ENCODE peak calls at places on chromosomes 2 and 18, in five cellular contexts. E is GM12878, M is WTC11, O is HepG2, Z is K562. U is an unnamed sample.

GRCh38 chr2:160214461-160215055 is 14.5 kb upstream of the ITGB6 start:
- DNase-seq in E (no peak), M (no peak), O (peak; percentile 42), Z (no peak), U (no peak)

GRCh38 chr2:10926191-10926830 is 14.6 kb downstream of the KCNF1 start:
- DNase-seq in E (no peak), M (no peak), O (no peak), Z (no peak), U (no peak)

GRCh38 chr2:105789745-105790466 is 45.2 kb downstream of the NCK2 start:
- DNase-seq in E (peak; percentile 74), M (no peak), O (no peak), Z (no peak), U (no peak)

GRCh38 chr2:210713122-210713521 is 156.7 kb downstream of the CPS1 start:
- DNase-seq in E (no peak), M (no peak), O (no peak), Z (no peak), U (no peak)

GRCh38 chr2:12501469-12502147 is 215.1 kb upstream of the TRIB2 start:
- DNase-seq in E (peak; percentile 76), M (no peak), O (no peak), Z (no peak), U (no peak)

GRCh38 chr2:27204566-27204965 is 7.3 kb upstream of the ATRAID start:
- DNase-seq in E (no peak), M (no peak), O (no peak), Z (no peak), U (no peak)

GRCh38 chr2:28405537-28405936 is 12.9 kb downstream of the FOSL2 start:
- DNase-seq in E (no peak), M (no peak), O (no peak), Z (no peak), U (no peak)

GRCh38 chr2:39625193-39625926 is 40.4 kb upstream of the TMEM178A start:
- DNase-seq in E (no peak), M (no peak), O (no peak), Z (no peak), U (no peak)

GRCh38 chr2:120613742-120614481 is 121.8 kb upstream of the GLI2 start:
- DNase-seq in E (no peak), M (no peak), O (no peak), Z (no peak), U (no peak)

DNA sequence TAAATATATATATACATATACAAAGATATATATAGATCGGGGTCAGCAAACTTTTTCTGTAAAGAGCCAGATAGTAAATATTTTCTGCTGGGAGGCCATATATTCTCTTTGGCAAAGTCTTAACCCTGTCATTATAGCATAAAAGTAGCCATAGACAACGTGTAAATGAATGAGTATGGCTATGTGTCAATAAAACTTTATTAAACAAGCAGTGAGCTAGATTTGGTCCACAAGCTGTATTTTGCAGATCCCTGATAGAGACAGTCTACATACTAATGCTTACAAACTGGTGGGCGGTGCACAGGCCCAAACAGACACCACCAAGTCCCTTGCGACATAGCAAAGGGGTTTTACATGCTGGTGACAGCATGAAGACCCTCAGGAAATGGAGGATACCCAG is 30.3 kb downstream of the SLC14A2 start:
- DNase-seq in E (no peak), M (no peak), O (no peak), Z (no peak), U (no peak)
- TF ChIP-seq ATF2 in E (no peak), M (no peak), O (no peak), Z (no peak), U (no peak)

DNA sequence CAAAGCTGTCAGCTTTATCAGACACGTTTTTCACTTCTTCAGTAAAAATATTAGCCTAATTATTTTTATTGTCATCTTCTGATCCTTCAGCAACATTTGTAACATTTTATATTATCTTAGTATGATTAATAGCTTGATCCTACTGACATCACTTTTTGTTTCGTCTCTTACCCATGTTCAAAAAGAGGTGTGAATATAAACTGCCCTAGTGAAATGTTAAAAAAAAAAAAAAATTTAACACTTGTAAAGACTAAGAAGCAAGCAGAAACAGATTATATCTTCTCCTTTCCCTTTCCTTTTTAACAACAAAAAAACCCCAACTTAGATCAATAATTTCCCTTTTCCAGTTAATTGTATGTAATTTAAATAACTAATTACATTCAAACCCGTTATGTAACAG is 36.2 kb upstream of the C2orf66 start:
- DNase-seq in E (no peak), M (no peak), O (no peak), Z (no peak), U (no peak)
- TF ChIP-seq ATF2 in E (no peak), M (no peak), O (no peak), Z (no peak), U (no peak)

GRCh38 chr2:9897796-9898195 is 53.7 kb upstream of the GRHL1 start:
- DNase-seq in E (no peak), M (no peak), O (no peak), Z (no peak), U (no peak)
- TF ChIP-seq ATF2 in E (no peak), M (no peak), O (no peak), Z (no peak), U (no peak)

DNA sequence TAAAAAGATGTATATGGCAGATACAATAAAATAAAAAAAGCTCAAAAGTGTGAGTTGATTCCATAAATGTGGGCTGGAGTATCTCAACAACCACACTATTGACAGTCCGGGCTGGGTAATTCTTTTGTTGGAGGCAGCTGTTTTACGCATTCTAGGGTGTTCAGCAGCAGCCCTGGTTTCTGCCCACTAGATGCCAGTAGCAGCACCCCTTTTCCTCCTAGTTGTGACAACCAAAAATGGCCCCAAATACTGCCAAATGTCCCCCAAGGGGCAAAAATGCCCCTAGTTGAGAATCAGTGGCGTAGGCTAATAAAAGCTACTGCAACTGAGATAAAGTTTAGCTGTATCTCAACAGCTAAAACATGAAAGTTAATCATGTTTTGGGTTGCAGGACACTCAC is 44.7 kb downstream of the CHMP3 start:
- DNase-seq in E (no peak), M (peak; percentile 28), O (peak; percentile 39), Z (no peak), U (no peak)
- TF ChIP-seq ATF2 in E (no peak), M (no peak), O (no peak), Z (no peak), U (no peak)

GRCh38 chr2:202152104-202152771 is 79.2 kb downstream of the KIAA2012 start:
- DNase-seq in E (no peak), M (no peak), O (no peak), Z (no peak), U (no peak)

GRCh38 chr2:202148515-202149154 is 75.6 kb downstream of the KIAA2012 start:
- DNase-seq in E (no peak), M (no peak), O (no peak), Z (no peak), U (no peak)

GRCh38 chr2:202149953-202150352 is 76.9 kb downstream of the KIAA2012 start:
- DNase-seq in E (no peak), M (no peak), O (no peak), Z (no peak), U (no peak)

GRCh38 chr2:202149155-202149762 is 76.2 kb downstream of the KIAA2012 start:
- DNase-seq in E (no peak), M (peak; percentile 16), O (no peak), Z (no peak), U (peak; percentile 68)

DNA sequence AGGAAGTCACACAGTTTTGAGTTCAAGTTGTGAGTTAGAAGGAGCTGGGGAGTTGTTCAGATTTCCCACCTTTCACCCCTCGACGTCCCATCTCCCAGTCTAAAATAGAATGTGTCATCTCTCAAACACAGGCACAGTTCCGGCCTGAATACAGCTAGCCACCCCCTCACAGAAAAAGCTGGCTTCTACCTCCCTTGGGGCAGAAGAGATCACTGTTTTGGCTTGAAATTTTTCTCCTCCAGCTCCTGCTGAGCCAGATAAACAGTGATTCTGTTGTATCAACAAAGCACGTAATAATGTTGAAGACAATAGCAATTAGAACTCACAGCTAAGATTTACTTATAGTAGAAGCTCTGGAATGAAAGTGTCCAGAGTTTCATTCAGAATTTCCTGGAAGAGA is 74.7 kb downstream of the KIAA2012 start:
- DNase-seq in E (no peak), M (no peak), O (no peak), Z (no peak), U (no peak)
- TF ChIP-seq ATF2 in E (no peak), M (no peak), O (no peak), Z (no peak), U (no peak)

GRCh38 chr18:5064846-5065245 is 132.2 kb downstream of the AKAIN1 start:
- DNase-seq in E (no peak), M (no peak), O (no peak), Z (no peak), U (no peak)
- TF ChIP-seq ATF2 in E (no peak), M (no peak), O (no peak), Z (no peak), U (no peak)